ENCODE peak calls at places on chromosome 12, in five cellular contexts. One of them, this sample, is unnamed.

GRCh38 chr12:100141998-100142850 is 450 bp downstream of the BLTP3B start:
- DNase-seq in IMR-90: no peak
- DNase-seq in tibial artery: peak; percentile 40
- DNase-seq in right lobe of liver: peak; percentile 86
- DNase-seq in breast epithelium: peak; percentile 60
- DNase-seq in this sample: peak; percentile 49

GRCh38 chr12:90090929-90091651 is 382.5 kb upstream of the ATP2B1 start:
- DNase-seq in IMR-90: peak; percentile 94
- DNase-seq in tibial artery: peak; percentile 48
- DNase-seq in right lobe of liver: no peak
- DNase-seq in breast epithelium: no peak
- DNase-seq in this sample: no peak

GRCh38 chr12:96210376-96211055 is 16.3 kb downstream of the ELK3 start:
- DNase-seq in IMR-90: no peak
- DNase-seq in tibial artery: no peak
- DNase-seq in right lobe of liver: no peak
- DNase-seq in breast epithelium: no peak
- DNase-seq in this sample: no peak

GRCh38 chr12:132517740-132518100 is 27.8 kb downstream of the FBRSL1 start:
- DNase-seq in IMR-90: no peak
- DNase-seq in tibial artery: no peak
- DNase-seq in right lobe of liver: no peak
- DNase-seq in breast epithelium: no peak
- DNase-seq in this sample: no peak

GRCh38 chr12:49233842-49234526 is 30.9 kb upstream of the TUBA1C start:
- DNase-seq in IMR-90: no peak
- DNase-seq in tibial artery: peak; percentile 42
- DNase-seq in right lobe of liver: peak; percentile 65
- DNase-seq in breast epithelium: no peak
- DNase-seq in this sample: peak; percentile 38

GRCh38 chr12:130838951-130839769 is at the start of gene STX2:
- DNase-seq in IMR-90: peak; percentile 74
- DNase-seq in tibial artery: peak; percentile 82
- DNase-seq in right lobe of liver: peak; percentile 93
- DNase-seq in breast epithelium: peak; percentile 76
- DNase-seq in this sample: peak; percentile 93

GRCh38 chr12:102479099-102479887 is 1.1 kb downstream of the IGF1 start:
- DNase-seq in IMR-90: no peak
- DNase-seq in tibial artery: no peak
- DNase-seq in right lobe of liver: no peak
- DNase-seq in breast epithelium: no peak
- DNase-seq in this sample: no peak

GRCh38 chr12:497501-498160 is 37.9 kb downstream of the B4GALNT3 start:
- DNase-seq in IMR-90: no peak
- DNase-seq in tibial artery: no peak
- DNase-seq in right lobe of liver: no peak
- DNase-seq in breast epithelium: no peak
- DNase-seq in this sample: no peak

GRCh38 chr12:52126605-52127578 is 47.4 kb downstream of the SMIM41 start:
- DNase-seq in IMR-90: peak; percentile 39
- DNase-seq in tibial artery: peak; percentile 58
- DNase-seq in right lobe of liver: peak; percentile 47
- DNase-seq in breast epithelium: peak; percentile 48
- DNase-seq in this sample: peak; percentile 49

GRCh38 chr12:124854637-124855184 is 9.0 kb downstream of the SCARB1 start:
- DNase-seq in IMR-90: no peak
- DNase-seq in tibial artery: no peak
- DNase-seq in right lobe of liver: no peak
- DNase-seq in breast epithelium: no peak
- DNase-seq in this sample: no peak

GRCh38 chr12:116142936-116143882 is 134.3 kb downstream of the MED13L start:
- DNase-seq in IMR-90: peak; percentile 89
- DNase-seq in tibial artery: no peak
- DNase-seq in right lobe of liver: no peak
- DNase-seq in breast epithelium: no peak
- DNase-seq in this sample: no peak
- H3K27ac ChIP-seq in IMR-90: no peak overlapping the region
- H3K27ac ChIP-seq in tibial artery: peak overlapping the region; percentile 37
- H3K27ac ChIP-seq in right lobe of liver: no peak overlapping the region
- H3K27ac ChIP-seq in breast epithelium: no peak overlapping the region
- H3K27ac ChIP-seq in this sample: peak overlapping the region; percentile 59

DNA sequence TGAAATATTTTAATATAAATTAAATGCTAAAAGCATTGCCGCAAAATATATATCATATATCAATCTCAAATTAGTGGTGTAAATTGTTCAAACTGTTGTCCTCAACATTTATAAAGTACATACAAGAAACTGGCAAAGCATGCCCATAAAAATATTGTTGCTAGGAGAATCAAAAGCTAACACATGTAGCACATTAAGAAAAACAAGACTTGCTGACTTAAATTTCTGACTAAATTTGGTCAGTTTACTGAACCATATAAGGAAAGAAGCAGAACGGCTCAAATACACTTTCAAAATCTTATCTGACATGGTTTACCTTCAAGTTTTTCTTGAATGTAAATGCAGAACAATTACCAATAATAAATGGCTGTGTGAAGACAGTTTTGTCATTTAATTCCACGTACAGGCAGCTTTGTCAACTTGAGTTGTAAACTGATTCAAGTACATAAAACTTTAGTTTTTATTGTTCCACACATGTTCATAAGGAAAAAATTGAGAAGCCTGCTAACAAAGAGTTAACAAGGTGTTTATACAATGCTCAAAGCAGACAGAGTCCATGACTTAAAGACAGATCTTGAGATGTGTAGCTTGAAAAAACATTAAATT is 50.4 kb downstream of the PPP1R12A start:
- DNase-seq in IMR-90: no peak
- DNase-seq in tibial artery: no peak
- DNase-seq in right lobe of liver: no peak
- DNase-seq in breast epithelium: no peak
- DNase-seq in this sample: no peak
- H3K4me1 ChIP-seq in IMR-90: peaks cover 2% of the 10 kb centered on the region
- H3K4me1 ChIP-seq in tibial artery: peaks cover 100% of the 10 kb centered on the region
- H3K4me1 ChIP-seq in right lobe of liver: no peaks in the 10 kb centered on the region
- H3K4me1 ChIP-seq in breast epithelium: no peaks in the 10 kb centered on the region
- H3K4me1 ChIP-seq in this sample: peaks cover 60% of the 10 kb centered on the region

GRCh38 chr12:104456417-104456949 is at the start of gene CHST11:
- DNase-seq in IMR-90: peak; percentile 79
- DNase-seq in tibial artery: peak; percentile 85
- DNase-seq in right lobe of liver: peak; percentile 67
- DNase-seq in breast epithelium: no peak
- DNase-seq in this sample: peak; percentile 87
- H3K27ac ChIP-seq in IMR-90: no peak within 1 kb of the TSS
- H3K27ac ChIP-seq in tibial artery: peak within 1 kb of the TSS; percentile 79
- H3K27ac ChIP-seq in right lobe of liver: peak within 1 kb of the TSS; percentile 59
- H3K27ac ChIP-seq in breast epithelium: peak within 1 kb of the TSS; percentile 86
- H3K27ac ChIP-seq in this sample: peak within 1 kb of the TSS; percentile 85

GRCh38 chr12:6968426-6968825 is 2.0 kb downstream of the PHB2 start:
- DNase-seq in IMR-90: no peak
- DNase-seq in tibial artery: no peak
- DNase-seq in right lobe of liver: no peak
- DNase-seq in breast epithelium: no peak
- DNase-seq in this sample: no peak

GRCh38 chr12:6965026-6965661 is 5.3 kb downstream of the PHB2 start:
- DNase-seq in IMR-90: peak; percentile 82
- DNase-seq in tibial artery: peak; percentile 76
- DNase-seq in right lobe of liver: peak; percentile 88
- DNase-seq in breast epithelium: peak; percentile 90
- DNase-seq in this sample: peak; percentile 90

GRCh38 chr12:6965714-6966113 is 4.8 kb downstream of the PHB2 start:
- DNase-seq in IMR-90: no peak
- DNase-seq in tibial artery: no peak
- DNase-seq in right lobe of liver: no peak
- DNase-seq in breast epithelium: no peak
- DNase-seq in this sample: no peak

GRCh38 chr12:6966351-6966750 is 4.1 kb downstream of the PHB2 start:
- DNase-seq in IMR-90: no peak
- DNase-seq in tibial artery: no peak
- DNase-seq in right lobe of liver: no peak
- DNase-seq in breast epithelium: no peak
- DNase-seq in this sample: no peak

GRCh38 chr12:6967548-6968100 is 2.8 kb downstream of the PHB2 start:
- DNase-seq in IMR-90: no peak
- DNase-seq in tibial artery: no peak
- DNase-seq in right lobe of liver: no peak
- DNase-seq in breast epithelium: no peak
- DNase-seq in this sample: no peak
- H3K4me1 ChIP-seq in IMR-90: peaks cover 4% of the 10 kb centered on the region
- H3K4me1 ChIP-seq in tibial artery: peaks cover 32% of the 10 kb centered on the region
- H3K4me1 ChIP-seq in right lobe of liver: peaks cover 2% of the 10 kb centered on the region
- H3K4me1 ChIP-seq in breast epithelium: peaks cover 8% of the 10 kb centered on the region
- H3K4me1 ChIP-seq in this sample: peaks cover 40% of the 10 kb centered on the region

GRCh38 chr12:53939141-53940108 is 794 bp downstream of the HOXC13 start:
- DNase-seq in IMR-90: no peak
- DNase-seq in tibial artery: peak; percentile 44
- DNase-seq in right lobe of liver: no peak
- DNase-seq in breast epithelium: no peak
- DNase-seq in this sample: no peak
- H3K27ac ChIP-seq in IMR-90: no peak overlapping the region
- H3K27ac ChIP-seq in tibial artery: peak overlapping the region; percentile 20
- H3K27ac ChIP-seq in right lobe of liver: no peak overlapping the region
- H3K27ac ChIP-seq in breast epithelium: peak overlapping the region; percentile 73
- H3K27ac ChIP-seq in this sample: no peak overlapping the region

GRCh38 chr12:103821773-103822172 is 19.3 kb downstream of the NT5DC3 start:
- DNase-seq in IMR-90: peak; percentile 71
- DNase-seq in tibial artery: no peak
- DNase-seq in right lobe of liver: no peak
- DNase-seq in breast epithelium: no peak
- DNase-seq in this sample: no peak
- H3K4me1 ChIP-seq in IMR-90: peaks cover 21% of the 10 kb centered on the region
- H3K4me1 ChIP-seq in tibial artery: peaks cover 94% of the 10 kb centered on the region
- H3K4me1 ChIP-seq in right lobe of liver: no peaks in the 10 kb centered on the region
- H3K4me1 ChIP-seq in breast epithelium: no peaks in the 10 kb centered on the region
- H3K4me1 ChIP-seq in this sample: no peaks in the 10 kb centered on the region

GRCh38 chr12:27291862-27292261 is 40.8 kb upstream of the BMAL2 start:
- DNase-seq in IMR-90: no peak
- DNase-seq in tibial artery: no peak
- DNase-seq in right lobe of liver: no peak
- DNase-seq in breast epithelium: no peak
- DNase-seq in this sample: no peak
- H3K27ac ChIP-seq in IMR-90: no peak overlapping the region
- H3K27ac ChIP-seq in tibial artery: peak overlapping the region; percentile 88
- H3K27ac ChIP-seq in right lobe of liver: no peak overlapping the region
- H3K27ac ChIP-seq in breast epithelium: peak overlapping the region; percentile 50
- H3K27ac ChIP-seq in this sample: peak overlapping the region; percentile 44

GRCh38 chr12:42565633-42566032 is 23.9 kb downstream of the PRICKLE1 start:
- DNase-seq in IMR-90: no peak
- DNase-seq in tibial artery: no peak
- DNase-seq in right lobe of liver: no peak
- DNase-seq in breast epithelium: no peak
- DNase-seq in this sample: no peak

GRCh38 chr12:42565001-42565400 is 24.5 kb downstream of the PRICKLE1 start:
- DNase-seq in IMR-90: no peak
- DNase-seq in tibial artery: no peak
- DNase-seq in right lobe of liver: no peak
- DNase-seq in breast epithelium: no peak
- DNase-seq in this sample: no peak

GRCh38 chr12:42570076-42570475 is 19.5 kb downstream of the PRICKLE1 start:
- DNase-seq in IMR-90: no peak
- DNase-seq in tibial artery: no peak
- DNase-seq in right lobe of liver: no peak
- DNase-seq in breast epithelium: no peak
- DNase-seq in this sample: no peak

GRCh38 chr12:42571327-42572009 is 18.1 kb downstream of the PRICKLE1 start:
- DNase-seq in IMR-90: no peak
- DNase-seq in tibial artery: no peak
- DNase-seq in right lobe of liver: no peak
- DNase-seq in breast epithelium: no peak
- DNase-seq in this sample: no peak

GRCh38 chr12:42568952-42569916 is 20.3 kb downstream of the PRICKLE1 start:
- DNase-seq in IMR-90: peak; percentile 80
- DNase-seq in tibial artery: no peak
- DNase-seq in right lobe of liver: no peak
- DNase-seq in breast epithelium: no peak
- DNase-seq in this sample: no peak
- H3K4me1 ChIP-seq in IMR-90: peaks cover 20% of the 10 kb centered on the region
- H3K4me1 ChIP-seq in tibial artery: no peaks in the 10 kb centered on the region
- H3K4me1 ChIP-seq in right lobe of liver: no peaks in the 10 kb centered on the region
- H3K4me1 ChIP-seq in breast epithelium: no peaks in the 10 kb centered on the region
- H3K4me1 ChIP-seq in this sample: peaks cover 15% of the 10 kb centered on the region

GRCh38 chr12:12748051-12748450 is 30.9 kb downstream of the CDKN1B start:
- DNase-seq in IMR-90: no peak
- DNase-seq in tibial artery: no peak
- DNase-seq in right lobe of liver: no peak
- DNase-seq in breast epithelium: no peak
- DNase-seq in this sample: no peak

GRCh38 chr12:12747281-12747680 is 30.1 kb downstream of the CDKN1B start:
- DNase-seq in IMR-90: no peak
- DNase-seq in tibial artery: no peak
- DNase-seq in right lobe of liver: no peak
- DNase-seq in breast epithelium: no peak
- DNase-seq in this sample: no peak

GRCh38 chr12:12745576-12746211 is 28.5 kb downstream of the CDKN1B start:
- DNase-seq in IMR-90: no peak
- DNase-seq in tibial artery: no peak
- DNase-seq in right lobe of liver: no peak
- DNase-seq in breast epithelium: no peak
- DNase-seq in this sample: no peak

GRCh38 chr12:12741705-12742104 is 24.5 kb downstream of the CDKN1B start:
- DNase-seq in IMR-90: no peak
- DNase-seq in tibial artery: no peak
- DNase-seq in right lobe of liver: no peak
- DNase-seq in breast epithelium: no peak
- DNase-seq in this sample: no peak

GRCh38 chr12:12744556-12745305 is 27.6 kb downstream of the CDKN1B start:
- DNase-seq in IMR-90: no peak
- DNase-seq in tibial artery: no peak
- DNase-seq in right lobe of liver: no peak
- DNase-seq in breast epithelium: no peak
- DNase-seq in this sample: no peak
- H3K27ac ChIP-seq in IMR-90: no peak overlapping the region
- H3K27ac ChIP-seq in tibial artery: no peak overlapping the region
- H3K27ac ChIP-seq in right lobe of liver: no peak overlapping the region
- H3K27ac ChIP-seq in breast epithelium: peak overlapping the region; percentile 66
- H3K27ac ChIP-seq in this sample: no peak overlapping the region

DNA sequence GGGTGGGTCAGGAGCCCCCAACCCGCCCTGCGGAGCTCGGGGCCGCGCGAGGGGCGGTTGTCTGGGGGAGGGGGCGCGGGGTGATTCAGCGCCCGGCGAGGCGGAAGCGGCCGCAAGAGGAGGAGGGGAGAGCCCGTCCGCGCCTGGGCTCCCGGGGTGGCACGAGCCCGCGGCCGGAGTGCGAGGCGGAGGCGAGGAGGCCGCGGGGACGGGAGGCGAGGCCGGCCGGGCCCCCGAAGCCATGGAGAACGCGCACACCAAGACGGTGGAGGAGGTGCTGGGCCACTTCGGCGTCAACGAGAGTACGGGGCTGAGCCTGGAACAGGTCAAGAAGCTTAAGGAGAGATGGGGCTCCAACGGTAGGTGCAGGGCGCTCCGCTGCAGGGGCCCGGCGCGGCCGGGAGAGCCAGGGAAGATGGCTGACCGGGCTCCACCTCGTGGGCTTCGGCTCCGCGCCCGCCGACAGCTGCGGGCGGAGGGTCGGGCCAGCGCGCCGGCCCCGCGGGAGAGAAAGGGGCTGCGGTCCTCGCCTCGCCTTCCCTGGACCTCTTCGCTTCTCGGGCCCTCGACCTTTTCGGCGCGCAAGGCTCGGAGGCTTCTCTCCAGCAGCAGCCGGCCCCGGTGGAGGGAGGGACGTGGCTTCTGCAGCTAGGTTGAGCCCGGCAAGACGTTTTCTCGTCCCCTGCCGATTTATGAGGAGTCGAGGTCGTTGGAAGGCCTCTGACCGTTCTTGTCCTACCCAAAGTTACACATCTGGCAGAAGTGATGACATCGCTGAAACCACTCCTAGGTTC is 699 bp downstream of the ATP2A2 start:
- DNase-seq in IMR-90: peak; percentile 55
- DNase-seq in tibial artery: peak; percentile 40
- DNase-seq in right lobe of liver: peak; percentile 57
- DNase-seq in breast epithelium: peak; percentile 55
- DNase-seq in this sample: peak; percentile 55
- H3K4me1 ChIP-seq in IMR-90: peaks cover 9% of the 10 kb centered on the region
- H3K4me1 ChIP-seq in tibial artery: peaks cover 68% of the 10 kb centered on the region
- H3K4me1 ChIP-seq in right lobe of liver: no peaks in the 10 kb centered on the region
- H3K4me1 ChIP-seq in breast epithelium: no peaks in the 10 kb centered on the region
- H3K4me1 ChIP-seq in this sample: no peaks in the 10 kb centered on the region